ENCODE peak calls at places on chromosomes 2 and 18, in five cellular contexts. One of them, this sample, is unnamed.

GRCh38 chr18:77022116-77022515 is 110.5 kb downstream of the MBP start:
- DNase-seq in T-helper 9 cell: no peak
- DNase-seq in AG04449: no peak
- DNase-seq in nephron progenitor cell: no peak
- DNase-seq in M059J: no peak
- DNase-seq in this sample: no peak

GRCh38 chr2:233386382-233387041 is 32.2 kb downstream of the DGKD start:
- DNase-seq in AG04449: no peak
- DNase-seq in nephron progenitor cell: no peak
- DNase-seq in T-helper 9 cell: no peak
- DNase-seq in M059J: peak; percentile 17
- DNase-seq in this sample: no peak

GRCh38 chr2:5007596-5007995 is 684.6 kb upstream of the SOX11 start:
- DNase-seq in nephron progenitor cell: no peak
- DNase-seq in M059J: no peak
- DNase-seq in T-helper 9 cell: no peak
- DNase-seq in AG04449: no peak
- DNase-seq in this sample: no peak

GRCh38 chr2:233385489-233386044 is 31.3 kb downstream of the DGKD start:
- DNase-seq in T-helper 9 cell: no peak
- DNase-seq in nephron progenitor cell: no peak
- DNase-seq in AG04449: no peak
- DNase-seq in M059J: no peak
- DNase-seq in this sample: no peak

GRCh38 chr2:166539340-166540162 is 45.5 kb upstream of the SCN7A start:
- DNase-seq in nephron progenitor cell: peak; percentile 37
- DNase-seq in AG04449: no peak
- DNase-seq in M059J: peak; percentile 42
- DNase-seq in T-helper 9 cell: no peak
- DNase-seq in this sample: peak; percentile 56

GRCh38 chr2:216057688-216058193 is 23.9 kb downstream of the PECR start:
- DNase-seq in nephron progenitor cell: no peak
- DNase-seq in M059J: peak; percentile 87
- DNase-seq in AG04449: peak; percentile 60
- DNase-seq in T-helper 9 cell: peak; percentile 22
- DNase-seq in this sample: no peak

GRCh38 chr18:58249677-58250076 is 205.7 kb downstream of the NEDD4L start:
- DNase-seq in T-helper 9 cell: no peak
- DNase-seq in M059J: no peak
- DNase-seq in AG04449: no peak
- DNase-seq in nephron progenitor cell: no peak
- DNase-seq in this sample: no peak

GRCh38 chr2:28346587-28346986 is 46.1 kb upstream of the FOSL2 start:
- DNase-seq in nephron progenitor cell: no peak
- DNase-seq in T-helper 9 cell: no peak
- DNase-seq in M059J: no peak
- DNase-seq in AG04449: no peak
- DNase-seq in this sample: no peak

GRCh38 chr2:176642074-176642473 is 372.8 kb downstream of the MTX2 start:
- DNase-seq in M059J: peak; percentile 85
- DNase-seq in T-helper 9 cell: no peak
- DNase-seq in nephron progenitor cell: no peak
- DNase-seq in AG04449: peak; percentile 87
- DNase-seq in this sample: no peak

GRCh38 chr2:190451561-190452176 is 43.5 kb downstream of the MFSD6 start:
- DNase-seq in T-helper 9 cell: no peak
- DNase-seq in M059J: peak; percentile 33
- DNase-seq in nephron progenitor cell: no peak
- DNase-seq in AG04449: no peak
- DNase-seq in this sample: no peak

GRCh38 chr2:120517790-120518469 is 172.0 kb downstream of the INHBB start:
- DNase-seq in T-helper 9 cell: no peak
- DNase-seq in AG04449: no peak
- DNase-seq in nephron progenitor cell: no peak
- DNase-seq in M059J: no peak
- DNase-seq in this sample: peak; percentile 47

GRCh38 chr2:62525549-62525948 is 19.6 kb upstream of the TMEM17 start:
- DNase-seq in AG04449: no peak
- DNase-seq in M059J: no peak
- DNase-seq in T-helper 9 cell: no peak
- DNase-seq in nephron progenitor cell: no peak
- DNase-seq in this sample: no peak

GRCh38 chr2:28395334-28396061 is 2.8 kb downstream of the FOSL2 start:
- DNase-seq in nephron progenitor cell: no peak
- DNase-seq in T-helper 9 cell: no peak
- DNase-seq in AG04449: no peak
- DNase-seq in M059J: peak; percentile 66
- DNase-seq in this sample: no peak

GRCh38 chr2:39851251-39851650 is 72.2 kb upstream of the THUMPD2 start:
- DNase-seq in nephron progenitor cell: no peak
- DNase-seq in AG04449: no peak
- DNase-seq in M059J: peak; percentile 7
- DNase-seq in T-helper 9 cell: no peak
- DNase-seq in this sample: no peak

GRCh38 chr2:128580988-128581848 is 262.6 kb upstream of the HS6ST1 start:
- DNase-seq in T-helper 9 cell: no peak
- DNase-seq in M059J: no peak
- DNase-seq in AG04449: no peak
- DNase-seq in nephron progenitor cell: no peak
- DNase-seq in this sample: no peak

GRCh38 chr2:199160677-199161465 is 296.9 kb downstream of the SATB2 start:
- DNase-seq in T-helper 9 cell: no peak
- DNase-seq in nephron progenitor cell: no peak
- DNase-seq in AG04449: peak; percentile 77
- DNase-seq in M059J: peak; percentile 89
- DNase-seq in this sample: no peak

GRCh38 chr2:59691518-59692190 is 861.8 kb downstream of the BCL11A start:
- DNase-seq in M059J: no peak
- DNase-seq in AG04449: no peak
- DNase-seq in nephron progenitor cell: no peak
- DNase-seq in T-helper 9 cell: no peak
- DNase-seq in this sample: no peak

GRCh38 chr2:9637330-9637729 is 6.5 kb upstream of the YWHAQ start:
- DNase-seq in M059J: peak; percentile 82
- DNase-seq in T-helper 9 cell: no peak
- DNase-seq in nephron progenitor cell: no peak
- DNase-seq in AG04449: no peak
- DNase-seq in this sample: no peak

GRCh38 chr18:37322497-37323035 is 243.0 kb downstream of the CELF4 start:
- DNase-seq in T-helper 9 cell: no peak
- DNase-seq in nephron progenitor cell: peak; percentile 58
- DNase-seq in M059J: peak; percentile 23
- DNase-seq in AG04449: no peak
- DNase-seq in this sample: no peak

GRCh38 chr18:47689386-47689785 is 241.1 kb downstream of the SMAD2 start:
- DNase-seq in AG04449: no peak
- DNase-seq in T-helper 9 cell: no peak
- DNase-seq in nephron progenitor cell: no peak
- DNase-seq in M059J: no peak
- DNase-seq in this sample: no peak

GRCh38 chr18:59279193-59279592 is 5.9 kb upstream of the RAX start:
- DNase-seq in nephron progenitor cell: no peak
- DNase-seq in T-helper 9 cell: no peak
- DNase-seq in M059J: no peak
- DNase-seq in AG04449: no peak
- DNase-seq in this sample: no peak

GRCh38 chr2:221444106-221444505 is 128.0 kb downstream of the EPHA4 start:
- DNase-seq in M059J: peak; percentile 76
- DNase-seq in AG04449: no peak
- DNase-seq in nephron progenitor cell: no peak
- DNase-seq in T-helper 9 cell: no peak
- DNase-seq in this sample: no peak

This sample was measured in NCI-H774.